ENCODE peak calls at places on chromosomes 7 and 10, in six cellular contexts. B is neuronal stem cell, S is mesendoderm, N is IMR-90, E is H1, W is H9. K is an unnamed sample.

GRCh38 chr7:28068811-28069216 is 111.8 kb downstream of the JAZF1 start:
- DNase-seq in B (no peak), S (no peak), N (peak; percentile 64), E (no peak), W (no peak), K (no peak)

GRCh38 chr10:58477902-58478301 is 34.8 kb upstream of the BICC1 start:
- DNase-seq in B (no peak), S (peak; percentile 15), N (peak; percentile 14), E (no peak), W (no peak), K (no peak)

GRCh38 chr7:22564511-22565045 is 64.6 kb upstream of the STEAP1B start:
- DNase-seq in B (no peak), S (no peak), N (peak; percentile 88), E (no peak), W (no peak), K (no peak)

GRCh38 chr7:151782598-151783448 is 94.1 kb downstream of the PRKAG2 start:
- DNase-seq in B (peak; percentile 76), S (peak; percentile 85), N (peak; percentile 34), E (peak; percentile 92), W (peak; percentile 88), K (peak; percentile 41)

GRCh38 chr7:4694653-4695335 is 12.7 kb downstream of the FOXK1 start:
- DNase-seq in B (no peak), S (no peak), N (peak; percentile 86), E (no peak), W (no peak), K (no peak)

GRCh38 chr7:1526271-1526754 is 4.2 kb upstream of the MAFK start:
- DNase-seq in B (no peak), S (no peak), N (no peak), E (no peak), W (no peak), K (no peak)

GRCh38 chr10:91250341-91250740 is 29.9 kb downstream of the PCGF5 start:
- DNase-seq in B (no peak), S (no peak), N (no peak), E (no peak), W (no peak), K (no peak)

GRCh38 chr10:121927361-121927840 is 430 bp downstream of the ATE1 start:
- DNase-seq in B (no peak), S (peak; percentile 67), N (peak; percentile 43), E (peak; percentile 81), W (peak; percentile 53), K (peak; percentile 64)

GRCh38 chr10:92598321-92598720 is 5.4 kb downstream of the KIF11 start:
- DNase-seq in B (no peak), S (no peak), N (no peak), E (no peak), W (no peak), K (no peak)

GRCh38 chr7:158432369-158433270 is 155.0 kb downstream of the PTPRN2 start:
- DNase-seq in B (no peak), S (no peak), N (no peak), E (no peak), W (no peak), K (no peak)

GRCh38 chr10:44860811-44861751 is 50.1 kb upstream of the TMEM72 start:
- DNase-seq in B (no peak), S (peak; percentile 87), N (peak; percentile 86), E (peak; percentile 26), W (no peak), K (no peak)

GRCh38 chr10:13615650-13616049 is 28.9 kb downstream of the PRPF18 start:
- DNase-seq in B (no peak), S (peak; percentile 89), N (no peak), E (no peak), W (peak; percentile 38), K (no peak)

GRCh38 chr7:115649429-115649828 is 381.1 kb downstream of the TFEC start:
- DNase-seq in B (no peak), S (no peak), N (no peak), E (no peak), W (no peak), K (peak; percentile 18)

GRCh38 chr10:28077889-28078288 is 79.0 kb upstream of the ODAD2 start:
- DNase-seq in B (peak; percentile 4), S (no peak), N (peak; percentile 47), E (no peak), W (no peak), K (peak; percentile 87)

GRCh38 chr7:127588697-127589482 is 679 bp downstream of the ARF5 start:
- DNase-seq in B (peak; percentile 48), S (peak; percentile 86), N (peak; percentile 51), E (peak; percentile 84), W (peak; percentile 85), K (peak; percentile 55)

GRCh38 chr7:26127411-26127810 is 24.6 kb upstream of the NFE2L3 start:
- DNase-seq in B (no peak), S (no peak), N (no peak), E (no peak), W (no peak), K (no peak)

GRCh38 chr7:22728416-22729029 is 1.5 kb downstream of the IL6 start:
- DNase-seq in B (no peak), S (peak; percentile 82), N (peak; percentile 71), E (no peak), W (no peak), K (no peak)

GRCh38 chr10:43390791-43391190 is 18.2 kb downstream of the HNRNPF start:
- DNase-seq in B (no peak), S (peak; percentile 83), N (peak; percentile 49), E (no peak), W (peak; percentile 44), K (no peak)

GRCh38 chr7:140364819-140365218 is 33.5 kb downstream of the SLC37A3 start:
- DNase-seq in B (no peak), S (no peak), N (no peak), E (no peak), W (no peak), K (no peak)

GRCh38 chr10:67665491-67665890 is 30.5 kb downstream of the CTNNA3 start:
- DNase-seq in B (no peak), S (peak; percentile 34), N (no peak), E (no peak), W (no peak), K (no peak)

GRCh38 chr7:82210422-82211184 is 233.0 kb downstream of the CACNA2D1 start:
- DNase-seq in B (no peak), S (no peak), N (peak; percentile 18), E (no peak), W (no peak), K (no peak)

GRCh38 chr7:136062625-136063336 is 85.6 kb upstream of the MTPN start:
- DNase-seq in B (no peak), S (no peak), N (no peak), E (no peak), W (no peak), K (no peak)

GRCh38 chr7:100693312-100694195 is 496 bp downstream of the GIGYF1 start:
- DNase-seq in B (no peak), S (no peak), N (no peak), E (no peak), W (peak; percentile 30), K (no peak)

GRCh38 chr10:26622891-26623290 is 74.6 kb upstream of the PDSS1 start:
- DNase-seq in B (no peak), S (peak; percentile 4), N (no peak), E (no peak), W (no peak), K (no peak)

GRCh38 chr10:110200518-110200917 is 6.9 kb upstream of the MXI1 start:
- DNase-seq in B (no peak), S (no peak), N (no peak), E (no peak), W (no peak), K (no peak)

GRCh38 chr10:23370106-23370505 is 25.5 kb upstream of the C10orf67 start:
- DNase-seq in B (no peak), S (no peak), N (peak; percentile 19), E (no peak), W (no peak), K (no peak)

GRCh38 chr10:23367896-23368685 is 23.5 kb upstream of the C10orf67 start:
- DNase-seq in B (no peak), S (no peak), N (no peak), E (no peak), W (no peak), K (no peak)

GRCh38 chr10:23373156-23373555 is 28.6 kb upstream of the C10orf67 start:
- DNase-seq in B (no peak), S (no peak), N (no peak), E (no peak), W (no peak), K (no peak)

GRCh38 chr10:23371073-23371472 is 26.5 kb upstream of the C10orf67 start:
- DNase-seq in B (no peak), S (no peak), N (no peak), E (no peak), W (no peak), K (no peak)

GRCh38 chr10:23368816-23369640 is 24.4 kb upstream of the C10orf67 start:
- DNase-seq in B (no peak), S (no peak), N (no peak), E (no peak), W (no peak), K (no peak)
- H2AK5ac ChIP-seq in B (no peak overlapping the region), S (no peak overlapping the region), N (no peak overlapping the region), E (no peak overlapping the region), W (no peak overlapping the region), K (no peak overlapping the region)

DNA sequence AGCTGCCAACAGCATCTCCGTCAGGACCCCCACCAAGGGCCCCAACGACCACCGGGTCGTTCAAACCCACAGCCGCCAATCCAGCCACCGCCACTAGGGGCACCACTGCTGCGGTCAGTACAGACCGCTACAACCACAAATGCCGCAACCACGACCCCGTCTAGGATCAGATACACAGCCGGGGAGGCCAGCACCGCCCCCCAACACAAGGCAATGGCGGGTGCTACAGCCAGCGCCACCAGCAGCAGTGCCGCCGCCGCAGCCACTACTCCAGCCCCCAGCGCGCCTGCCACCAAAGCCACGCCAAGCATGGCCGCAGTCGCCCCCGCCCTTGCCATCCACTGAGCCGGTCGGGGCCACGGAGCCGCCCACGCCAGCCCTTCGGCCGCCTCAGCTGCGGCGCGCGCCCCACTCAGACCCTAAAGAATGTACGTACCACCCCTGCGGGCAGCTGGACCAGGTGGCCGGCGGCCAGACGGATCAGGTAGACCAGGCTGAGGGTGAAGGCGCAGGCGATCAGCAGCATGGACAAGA is 473 bp downstream of the CYP51A1 start:
- DNase-seq in B (peak; percentile 82), S (peak; percentile 87), N (peak; percentile 61), E (peak; percentile 98), W (peak; percentile 86), K (peak; percentile 67)
- H3K23ac ChIP-seq in B (peak overlapping the region; percentile 92), S (peak overlapping the region; percentile 80), N (no peak overlapping the region), E (no peak overlapping the region), W (no peak overlapping the region), K (no peak overlapping the region)

GRCh38 chr10:60937784-60938654 is 6.0 kb downstream of the RHOBTB1 start:
- DNase-seq in B (no peak), S (peak; percentile 19), N (peak; percentile 76), E (no peak), W (no peak), K (peak; percentile 76)
- H2AK5ac ChIP-seq in B (no peak overlapping the region), S (no peak overlapping the region), N (peak overlapping the region; percentile 25), E (no peak overlapping the region), W (no peak overlapping the region), K (no peak overlapping the region)

GRCh38 chr10:99527526-99528255 is 5.1 kb upstream of the NKX2-3 start:
- DNase-seq in B (no peak), S (peak; percentile 61), N (no peak), E (peak; percentile 71), W (peak; percentile 55), K (no peak)

GRCh38 chr10:99528867-99529285 is 3.9 kb upstream of the NKX2-3 start:
- DNase-seq in B (no peak), S (no peak), N (no peak), E (no peak), W (no peak), K (no peak)

GRCh38 chr10:99525897-99526296 is 6.8 kb upstream of the NKX2-3 start:
- DNase-seq in B (no peak), S (no peak), N (no peak), E (no peak), W (no peak), K (no peak)

GRCh38 chr10:99528256-99528866 is 4.4 kb upstream of the NKX2-3 start:
- DNase-seq in B (no peak), S (no peak), N (no peak), E (no peak), W (no peak), K (no peak)

GRCh38 chr10:99526861-99527504 is 5.8 kb upstream of the NKX2-3 start:
- DNase-seq in B (no peak), S (no peak), N (no peak), E (no peak), W (no peak), K (no peak)
- H3K23ac ChIP-seq in B (no peak overlapping the region), S (no peak overlapping the region), N (no peak overlapping the region), E (no peak overlapping the region), W (no peak overlapping the region), K (no peak overlapping the region)